ENCODE peak calls at places on chromosomes 13 and 19, in ten cellular contexts. B, P, T, H, G, R, C, U, Q and A are unnamed samples.

GRCh38 chr13:95530178-95530577 is 22.3 kb upstream of the CLDN10 start:
- DNase-seq in R (no peak), H (peak), G (no peak), P (peak), B (no peak), C (peak), Q (peak), U (no peak), T (peak), A (peak)

GRCh38 chr13:111897846-111898215 is 169.1 kb upstream of the SOX1 start:
- DNase-seq in P (no peak), R (no peak), T (no peak), C (no peak), U (no peak), G (no peak), Q (no peak), B (no peak), H (no peak), A (no peak)

GRCh38 chr19:9883231-9883758 is 48.2 kb downstream of the PIN1 start:
- DNase-seq in Q (no peak), P (no peak), U (no peak), T (no peak), G (no peak), C (no peak), R (no peak), H (no peak), B (no peak), A (no peak)

GRCh38 chr13:90954605-90955004 is 392.9 kb upstream of the MIR17HG start:
- DNase-seq in B (no peak), R (no peak), U (no peak), T (no peak), P (no peak), C (no peak), Q (no peak), H (no peak), G (no peak), A (no peak)

GRCh38 chr19:29819300-29819699 is 7.5 kb downstream of the CCNE1 start:
- DNase-seq in G (no peak), P (no peak), H (no peak), C (no peak), B (no peak), T (no peak), U (no peak), Q (no peak), R (no peak), A (no peak)

GRCh38 chr19:33376423-33376822 is 2.9 kb downstream of the CEBPG start:
- DNase-seq in T (peak), P (peak), B (no peak), H (peak), Q (peak), C (peak), R (peak), U (peak), G (no peak), A (peak)

GRCh38 chr19:33674575-33675367 is 53.0 kb downstream of the CHST8 start:
- DNase-seq in T (no peak), U (no peak), Q (no peak), P (no peak), C (no peak), H (no peak), G (no peak), R (no peak), B (no peak), A (no peak)

GRCh38 chr13:25171517-25172302 is at the start of gene AMER2:
- DNase-seq in H (no peak), C (peak), T (peak), P (no peak), B (no peak), U (peak), G (no peak), R (peak), Q (no peak), A (peak)

GRCh38 chr19:12913011-12913561 is 6.0 kb downstream of the SYCE2 start:
- DNase-seq in R (peak), Q (peak), B (peak), G (no peak), C (peak), U (peak), P (no peak), T (peak), H (peak), A (peak)

GRCh38 chr13:99404005-99404755 is 97.0 kb upstream of the GPR183 start:
- DNase-seq in U (no peak), G (no peak), B (no peak), Q (no peak), T (no peak), R (no peak), P (no peak), H (no peak), C (no peak), A (no peak)

DNA sequence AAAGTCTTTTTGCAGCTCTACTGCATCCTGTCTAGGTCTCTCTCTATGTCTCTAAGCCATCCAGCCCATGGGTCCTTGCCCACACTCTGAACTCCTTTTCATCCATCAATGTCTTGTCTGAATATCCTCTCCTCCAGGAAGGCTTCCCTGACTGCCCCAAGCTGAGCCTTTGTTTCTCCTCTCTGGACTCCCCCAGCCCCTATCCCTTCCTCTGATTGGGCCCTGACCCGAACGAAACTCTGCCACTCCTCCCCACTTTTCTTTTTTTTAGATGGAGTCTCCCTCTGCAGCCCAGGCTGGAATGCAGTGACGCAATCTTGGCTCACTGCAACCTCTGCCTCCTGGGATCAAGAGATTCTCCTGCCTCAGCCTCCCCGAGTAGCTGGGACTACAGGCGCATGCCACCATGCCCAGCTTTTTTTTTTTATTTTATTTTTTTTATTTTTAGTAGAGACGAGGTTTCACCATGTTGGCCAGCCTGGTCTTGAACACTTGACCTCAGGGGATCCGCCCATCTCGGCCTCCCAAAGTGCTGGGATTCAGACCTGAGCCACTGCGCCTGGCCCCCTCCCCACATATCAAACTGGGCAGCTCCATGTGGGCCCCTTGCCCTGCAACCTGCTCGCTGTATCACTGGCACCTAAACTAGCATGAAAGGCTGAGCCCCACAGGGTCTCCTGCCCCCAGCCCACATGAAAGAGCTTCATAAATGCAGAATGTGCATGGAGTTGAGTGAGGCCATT is 870 bp upstream of the UNC13A start:
- DNase-seq in G (no peak), Q (no peak), H (no peak), U (no peak), C (no peak), R (no peak), B (no peak), T (no peak), P (no peak), A (no peak)
- TF ChIP-seq CTCF in G (no peak), Q (no peak), H (no peak), U (no peak), C (no peak), R (no peak), B (no peak), T (no peak), P (no peak), A (no peak)

DNA sequence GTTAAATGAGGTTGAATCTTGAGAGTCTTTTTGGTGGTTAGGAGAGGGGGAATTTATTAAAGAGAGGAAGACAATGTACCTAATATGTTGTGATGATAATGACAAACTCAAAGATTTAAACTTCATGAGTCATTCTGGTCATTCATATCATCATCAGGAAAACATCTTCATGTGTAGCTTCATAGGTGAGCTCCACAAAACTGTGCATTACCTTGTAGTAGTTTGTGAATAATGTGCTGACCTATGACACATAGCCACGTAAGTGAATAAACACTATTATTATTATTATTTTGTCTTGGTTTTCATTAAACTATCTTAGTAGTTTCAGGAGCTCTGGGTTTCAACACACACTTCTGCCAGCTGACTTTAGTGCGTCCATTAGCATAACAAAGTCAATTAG is 997 bp upstream of the GPC6 start:
- DNase-seq in H (no peak), G (no peak), C (no peak), Q (no peak), R (no peak), P (no peak), B (no peak), U (no peak), T (peak), A (no peak)
- H3K4me3 ChIP-seq in H (no peak), G (no peak), C (peak), Q (no peak), R (no peak), P (peak), B (no peak), U (no peak), T (no peak), A (peak)

GRCh38 chr13:114151565-114152284 is 19.3 kb upstream of the RASA3 start:
- DNase-seq in T (peak), H (peak), P (no peak), R (no peak), U (no peak), Q (peak), C (no peak), B (no peak), G (no peak), A (no peak)
- TF ChIP-seq CTCF in T (peak), H (peak), P (no peak), R (no peak), U (no peak), Q (no peak), C (no peak), B (no peak), G (no peak), A (no peak)

DNA sequence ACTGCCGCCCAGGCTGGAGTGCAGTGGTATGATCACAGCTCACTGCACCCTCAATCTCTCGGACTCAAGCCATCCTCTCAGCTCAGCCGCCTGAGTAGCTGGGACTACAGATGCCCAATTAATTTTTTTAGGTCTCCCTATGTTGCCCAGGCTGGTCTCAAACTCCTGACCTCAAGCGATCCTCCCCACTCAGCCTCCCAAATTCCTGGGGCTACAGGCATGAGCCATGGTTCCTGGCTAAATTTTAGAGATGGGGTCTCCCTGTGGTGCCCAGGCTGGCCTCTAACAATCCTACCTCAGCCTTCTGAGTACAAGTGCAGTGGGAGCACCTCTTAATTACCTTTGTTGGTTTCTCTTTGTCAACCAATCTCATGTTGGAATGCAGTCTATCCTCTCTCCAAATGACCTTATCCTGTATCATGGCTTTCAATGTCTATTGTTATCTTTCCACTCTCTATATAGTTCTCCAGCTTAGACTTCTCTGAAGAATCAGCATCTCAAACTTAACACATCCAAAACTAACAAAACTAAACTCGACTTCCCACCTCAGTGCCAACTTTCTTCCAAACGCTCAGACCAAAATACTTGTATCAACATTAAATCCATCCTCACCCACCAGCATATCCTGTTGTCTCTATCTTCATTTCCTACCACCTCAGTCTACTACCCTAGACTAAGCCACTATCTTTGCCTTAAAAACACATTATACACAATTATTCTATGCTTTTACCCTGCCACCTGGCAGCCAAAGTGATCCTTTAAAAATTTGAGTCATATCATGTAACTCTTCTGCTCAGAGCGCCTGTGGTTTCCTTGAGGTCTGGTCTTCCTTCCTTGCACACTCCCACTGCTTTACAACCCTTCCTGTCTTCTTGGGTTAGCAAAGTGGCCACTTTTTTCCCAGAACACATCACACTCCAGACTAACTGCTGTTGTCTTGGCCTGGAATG is 6.7 kb downstream of the TPT1 start:
- DNase-seq in P (peak), Q (no peak), H (no peak), R (no peak), C (peak), B (no peak), G (peak), U (no peak), T (peak), A (peak)
- H3K4me3 ChIP-seq in P (no peak), Q (no peak), H (no peak), R (no peak), C (no peak), B (no peak), G (no peak), U (no peak), T (no peak), A (no peak)

GRCh38 chr19:18676692-18677091 is 6.8 kb upstream of the CRTC1 start:
- DNase-seq in B (no peak), Q (no peak), R (no peak), G (no peak), P (no peak), U (no peak), T (no peak), C (no peak), H (no peak), A (no peak)

GRCh38 chr19:18672606-18673337 is 10.7 kb upstream of the CRTC1 start:
- DNase-seq in G (no peak), P (no peak), C (peak), B (no peak), U (no peak), Q (peak), T (peak), H (no peak), R (peak), A (peak)

GRCh38 chr19:18677156-18677555 is 6.3 kb upstream of the CRTC1 start:
- DNase-seq in T (no peak), H (no peak), C (no peak), R (no peak), B (no peak), U (no peak), G (no peak), P (no peak), Q (no peak), A (no peak)

GRCh38 chr19:18674616-18675015 is 8.9 kb upstream of the CRTC1 start:
- DNase-seq in G (no peak), T (peak), P (no peak), B (no peak), H (no peak), U (no peak), Q (peak), R (no peak), C (peak), A (no peak)

DNA sequence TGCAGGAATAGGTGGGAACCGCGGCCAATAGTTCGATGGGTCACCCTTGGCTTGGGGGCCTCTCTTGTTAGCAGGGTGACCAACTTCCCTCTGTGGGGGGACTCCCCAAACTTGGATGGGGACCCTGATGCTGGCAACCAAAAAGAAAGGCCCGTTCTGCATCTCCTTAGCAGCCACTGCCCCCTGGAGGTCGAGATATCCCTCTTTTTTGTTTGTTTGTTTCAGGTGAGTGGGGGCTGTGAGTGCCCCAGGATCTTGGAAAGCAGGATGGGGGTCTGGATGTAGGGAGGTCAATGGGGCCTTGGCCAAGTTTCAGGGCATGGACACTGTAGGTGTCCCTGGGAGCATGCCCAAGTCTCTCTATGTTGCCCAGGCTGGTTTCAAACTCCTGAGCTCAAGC is 7.7 kb upstream of the CRTC1 start:
- DNase-seq in P (no peak), U (no peak), G (no peak), B (no peak), Q (no peak), H (no peak), C (peak), T (peak), R (no peak), A (peak)
- TF ChIP-seq CTCF in P (peak), U (no peak), G (no peak), B (peak), Q (peak), H (no peak), C (peak), T (peak), R (peak), A (peak)

GRCh38 chr19:41734585-41734984 is 20.7 kb upstream of the CEACAM6 start:
- DNase-seq in R (no peak), U (no peak), P (no peak), T (no peak), G (no peak), B (no peak), H (peak), Q (no peak), C (no peak), A (no peak)
- H3K4me3 ChIP-seq in R (no peak), U (no peak), P (no peak), T (no peak), G (no peak), B (no peak), H (no peak), Q (no peak), C (no peak), A (no peak)

DNA sequence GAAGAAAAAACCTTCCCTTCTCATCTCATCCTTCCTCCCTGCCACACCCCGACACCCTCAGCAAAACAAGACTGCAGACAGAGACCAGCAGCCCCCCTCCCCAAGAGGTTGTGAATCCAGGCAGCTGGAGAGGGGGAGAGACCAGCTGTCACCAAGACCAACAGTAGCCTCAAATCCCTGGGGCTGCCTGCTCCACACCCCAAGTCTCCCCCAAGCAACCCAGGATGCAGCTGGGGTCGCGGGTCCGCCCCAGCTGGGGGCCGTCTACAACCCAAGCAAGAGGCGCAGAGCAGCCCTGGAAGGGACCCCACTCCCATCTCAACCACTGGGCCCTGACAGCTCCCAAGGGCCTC is 7.1 kb downstream of the KLF16 start:
- DNase-seq in B (no peak), C (no peak), H (no peak), P (no peak), G (no peak), R (no peak), T (no peak), Q (no peak), U (no peak), A (no peak)
- TF ChIP-seq CTCF in B (no peak), C (no peak), H (no peak), P (no peak), G (no peak), R (no peak), T (no peak), Q (no peak), U (no peak), A (no peak)

GRCh38 chr19:45882652-45883585 is 3.0 kb downstream of the IRF2BP1 start:
- DNase-seq in U (peak), C (peak), Q (peak), H (peak), T (peak), B (peak), P (peak), G (peak), R (peak), A (peak)
- H3K4me3 ChIP-seq in U (peak), C (peak), Q (no peak), H (peak), T (no peak), B (peak), P (no peak), G (no peak), R (no peak), A (no peak)